ENCODE peak calls at places on chromosomes 16 and 17, in four cellular contexts. J is K562, X is keratinocyte, G is endothelial cell of umbilical vein. T is an unnamed sample.

GRCh38 chr17:48012151-48012520 is 25.5 kb downstream of the COPZ2 start:
- DNase-seq in J (peak; percentile 74), X (no peak), G (peak; percentile 14), T (no peak)

GRCh38 chr16:31224092-31224955 is 7.4 kb upstream of the PYDC1 start:
- DNase-seq in J (no peak), X (no peak), G (no peak), T (no peak)

GRCh38 chr17:78862073-78863023 is 21.7 kb upstream of the USP36 start:
- DNase-seq in J (peak; percentile 81), X (no peak), G (peak; percentile 95), T (peak; percentile 98)

GRCh38 chr16:70706948-70707465 is 21.2 kb upstream of the MTSS2 start:
- DNase-seq in J (no peak), X (peak; percentile 92), G (peak; percentile 76), T (peak; percentile 91)

GRCh38 chr17:13671771-13672170 is 70.0 kb upstream of the HS3ST3A1 start:
- DNase-seq in J (no peak), X (no peak), G (no peak), T (no peak)

GRCh38 chr17:7235693-7236665 is 1.7 kb upstream of the DVL2 start:
- DNase-seq in J (peak; percentile 71), X (no peak), G (no peak), T (peak; percentile 47)

GRCh38 chr17:66426397-66427033 is 124.1 kb downstream of the PRKCA start:
- DNase-seq in J (peak; percentile 56), X (no peak), G (no peak), T (peak; percentile 14)

GRCh38 chr17:53626286-53626685 is 196.4 kb upstream of the KIF2B start:
- DNase-seq in J (peak; percentile 48), X (peak; percentile 36), G (no peak), T (peak; percentile 67)

GRCh38 chr16:57307365-57307764 is 22.9 kb upstream of the PLLP start:
- DNase-seq in J (no peak), X (no peak), G (no peak), T (no peak)

GRCh38 chr17:78202666-78203065 is 11.4 kb upstream of the BIRC5 start:
- DNase-seq in J (no peak), X (no peak), G (no peak), T (no peak)

GRCh38 chr16:73743665-73744496 is 552.7 kb upstream of the PSMD7 start:
- DNase-seq in J (peak; percentile 25), X (no peak), G (no peak), T (no peak)

GRCh38 chr17:74149597-74150427 is 53.7 kb upstream of the RPL38 start:
- DNase-seq in J (no peak), X (no peak), G (no peak), T (no peak)

GRCh38 chr17:77807051-77807745 is 151.3 kb upstream of the TNRC6C start:
- DNase-seq in J (no peak), X (no peak), G (no peak), T (no peak)

GRCh38 chr16:66254751-66255150 is 111.7 kb upstream of the CDH5 start:
- DNase-seq in J (no peak), X (no peak), G (no peak), T (peak; percentile 56)

DNA sequence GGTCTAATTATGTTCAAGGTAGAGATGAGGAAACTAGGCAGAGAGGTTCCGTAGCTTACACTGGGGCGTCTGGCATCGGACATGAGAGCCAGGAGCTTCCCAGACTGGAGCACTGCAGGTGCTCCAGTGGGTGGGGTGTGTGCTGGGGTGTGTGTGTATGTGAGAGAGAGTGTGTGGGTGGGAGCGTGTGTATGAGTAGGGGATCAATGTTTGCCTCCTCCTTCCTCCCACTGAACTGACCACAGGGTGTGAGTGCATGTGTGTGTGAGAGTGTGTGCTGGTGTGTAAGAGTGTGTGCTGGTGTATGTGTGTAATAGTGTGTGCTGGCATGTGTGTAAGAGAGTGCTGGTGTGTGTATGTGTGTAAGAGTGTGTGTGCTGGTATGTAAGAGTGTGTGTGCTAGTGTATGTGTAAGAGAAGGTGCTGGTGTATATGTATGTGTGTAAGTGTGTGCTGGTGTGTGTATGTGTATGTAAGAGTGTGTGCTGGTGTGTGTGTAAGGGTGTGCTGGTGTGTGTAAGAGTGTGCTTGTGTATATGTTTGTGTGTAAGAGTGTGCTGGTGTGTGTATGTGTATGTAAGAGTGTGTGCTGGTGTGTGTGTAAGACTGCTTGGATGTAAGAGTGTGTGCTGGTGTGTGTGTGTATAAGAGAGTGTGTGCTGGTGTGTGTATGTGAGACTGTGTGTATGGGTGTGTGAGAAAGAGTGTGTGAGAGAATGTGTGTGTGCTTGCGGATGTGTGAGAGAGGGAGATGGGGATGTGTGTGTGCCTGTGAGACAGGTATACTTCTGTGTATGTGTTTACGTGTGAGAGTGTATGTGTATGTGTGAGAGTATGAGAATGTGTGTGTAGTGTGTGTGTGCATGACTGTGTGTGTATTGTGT is 139.9 kb downstream of the MRM1 start:
- DNase-seq in J (no peak), X (no peak), G (no peak), T (no peak)
- H3K4me3 ChIP-seq in J (no peak overlapping the region), X (no peak overlapping the region), G (no peak overlapping the region), T (no peak overlapping the region)

GRCh38 chr17:82966415-82966814 is 113.0 kb upstream of the METRNL start:
- DNase-seq in J (no peak), X (no peak), G (no peak), T (no peak)

GRCh38 chr17:82963104-82963950 is 116.1 kb upstream of the METRNL start:
- DNase-seq in J (no peak), X (no peak), G (peak; percentile 76), T (peak; percentile 77)

GRCh38 chr17:82967268-82968032 is 112.0 kb upstream of the METRNL start:
- DNase-seq in J (no peak), X (no peak), G (no peak), T (no peak)

GRCh38 chr17:82965371-82965770 is 114.0 kb upstream of the METRNL start:
- DNase-seq in J (no peak), X (no peak), G (no peak), T (no peak)

GRCh38 chr17:82964851-82965341 is 114.5 kb upstream of the METRNL start:
- DNase-seq in J (no peak), X (no peak), G (no peak), T (no peak)
- H3K9me1 ChIP-seq in J (no peaks in the 10 kb centered on the region), X (no peaks in the 10 kb centered on the region), G (no peaks in the 10 kb centered on the region), T (no peaks in the 10 kb centered on the region)

GRCh38 chr16:86455609-86456008 is 54.7 kb upstream of the FOXF1 start:
- DNase-seq in J (no peak), X (no peak), G (no peak), T (no peak)

GRCh38 chr16:86459266-86459665 is 51.1 kb upstream of the FOXF1 start:
- DNase-seq in J (no peak), X (no peak), G (no peak), T (no peak)

GRCh38 chr16:86458457-86458777 is 51.9 kb upstream of the FOXF1 start:
- DNase-seq in J (no peak), X (no peak), G (no peak), T (no peak)

GRCh38 chr16:86455116-86455515 is 55.2 kb upstream of the FOXF1 start:
- DNase-seq in J (no peak), X (no peak), G (no peak), T (peak; percentile 100)

GRCh38 chr16:86457621-86458456 is 52.5 kb upstream of the FOXF1 start:
- DNase-seq in J (no peak), X (no peak), G (no peak), T (peak; percentile 99)
- H3K4me3 ChIP-seq in J (no peak overlapping the region), X (no peak overlapping the region), G (no peak overlapping the region), T (no peak overlapping the region)

GRCh38 chr17:49459401-49459984 is 35.6 kb upstream of the NGFR start:
- DNase-seq in J (no peak), X (no peak), G (no peak), T (no peak)
- H3K9me1 ChIP-seq in J (no peaks in the 10 kb centered on the region), X (no peaks in the 10 kb centered on the region), G (no peaks in the 10 kb centered on the region), T (no peaks in the 10 kb centered on the region)

DNA sequence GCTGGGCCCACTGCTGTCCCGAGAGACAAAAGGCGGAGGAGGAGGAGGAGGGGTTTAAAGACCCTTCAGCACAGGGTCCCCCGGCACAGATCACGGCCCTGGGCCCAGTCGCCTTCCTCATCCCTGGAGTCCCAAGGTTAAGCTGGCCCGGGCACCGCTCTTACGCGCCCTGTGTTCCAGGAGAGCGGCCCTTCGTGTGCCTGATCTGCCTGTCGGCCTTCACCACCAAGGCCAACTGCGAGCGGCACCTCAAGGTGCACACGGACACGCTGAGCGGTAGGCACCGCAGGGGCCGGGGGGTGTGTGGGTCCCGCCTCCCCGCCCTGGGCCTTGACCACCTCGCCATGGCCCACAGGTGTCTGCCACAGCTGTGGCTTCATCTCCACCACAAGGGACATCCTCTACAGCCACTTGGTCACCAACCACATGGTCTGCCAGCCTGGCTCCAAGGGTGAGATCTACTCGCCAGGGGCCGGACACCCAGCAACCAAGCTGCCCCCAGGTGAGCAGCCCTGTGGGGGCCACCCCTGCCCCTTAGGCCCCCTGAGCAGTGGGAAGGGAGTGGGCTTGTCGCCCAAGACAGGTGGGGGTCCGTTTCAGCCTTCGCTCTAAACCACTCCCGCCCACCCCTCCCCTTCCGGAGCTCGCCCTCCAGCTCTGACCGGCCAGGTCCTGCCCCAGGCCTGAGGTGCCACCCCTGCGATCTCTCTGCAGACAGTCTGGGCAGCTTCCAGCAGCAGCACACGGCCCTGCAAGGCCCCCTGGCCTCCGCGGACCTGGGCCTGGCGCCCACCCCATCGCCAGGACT is 37.6 kb upstream of the ZC3H18 start:
- DNase-seq in J (no peak), X (no peak), G (no peak), T (no peak)
- H3K4me3 ChIP-seq in J (no peak overlapping the region), X (no peak overlapping the region), G (no peak overlapping the region), T (no peak overlapping the region)

DNA sequence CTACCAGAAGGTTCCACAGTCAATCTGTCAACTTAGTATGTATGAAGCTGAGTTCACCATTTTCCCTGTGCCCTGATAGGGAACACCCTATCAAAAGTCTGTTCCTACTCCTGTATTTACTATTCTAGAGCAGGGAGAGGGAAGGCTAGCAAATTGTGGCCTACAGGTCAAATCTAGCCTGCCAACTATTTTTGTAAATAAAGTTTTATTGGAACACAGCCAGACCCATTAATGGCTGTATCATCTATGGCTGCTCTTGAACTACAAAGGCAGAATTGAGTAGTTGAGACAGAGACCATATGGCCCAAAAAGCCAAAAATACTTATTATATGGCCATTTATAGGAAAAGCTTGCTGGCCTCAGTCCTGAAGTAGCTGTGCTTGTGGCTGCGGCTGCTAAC is 4.2 kb upstream of the ALDOC start:
- DNase-seq in J (no peak), X (no peak), G (no peak), T (no peak)
- H3K9me1 ChIP-seq in J (peaks cover 3% of the 10 kb centered on the region), X (no peaks in the 10 kb centered on the region), G (no peaks in the 10 kb centered on the region), T (peaks cover 5% of the 10 kb centered on the region)

DNA sequence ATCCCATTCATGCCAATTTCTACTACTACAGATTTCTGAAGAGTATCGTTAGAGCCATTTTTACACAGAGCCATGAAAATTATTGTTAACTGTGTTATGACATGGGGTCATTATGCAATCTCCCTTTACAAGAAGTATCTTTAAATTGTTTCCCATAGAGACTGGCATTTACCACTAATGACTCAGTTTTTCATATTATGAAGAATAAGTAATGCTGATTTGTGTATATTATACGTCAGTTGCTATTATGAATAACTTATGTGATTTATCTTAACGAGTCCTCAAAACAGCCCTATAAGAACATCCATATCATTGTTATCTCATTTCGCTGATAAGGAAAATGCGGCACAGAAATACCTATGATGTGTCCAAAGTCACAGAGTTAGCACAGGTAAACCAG is 173.8 kb downstream of the KCNJ2 start:
- DNase-seq in J (no peak), X (no peak), G (no peak), T (no peak)
- H3K4me3 ChIP-seq in J (no peak overlapping the region), X (no peak overlapping the region), G (no peak overlapping the region), T (no peak overlapping the region)

T was measured in IMR-90.